ENCODE peak calls at places on chromosomes 5 and 9, in five cellular contexts. One of them, this sample, is unnamed.

GRCh38 chr5:179553875-179554274 is 3.5 kb downstream of the RUFY1 start:
- DNase-seq in KBM-7: no peak
- DNase-seq in activated CD4-positive, alpha-beta T cell treated with anti-CD3 and anti-CD28 coated beads for 1 hour: no peak
- DNase-seq in cerebellar cortex: no peak
- DNase-seq in HuH-7.5: no peak
- DNase-seq in this sample: no peak

GRCh38 chr5:135276151-135276550 is 122.9 kb downstream of the MACROH2A1 start:
- DNase-seq in HuH-7.5: no peak
- DNase-seq in cerebellar cortex: no peak
- DNase-seq in KBM-7: no peak
- DNase-seq in activated CD4-positive, alpha-beta T cell treated with anti-CD3 and anti-CD28 coated beads for 1 hour: no peak
- DNase-seq in this sample: no peak

GRCh38 chr9:89872426-89872912 is 267.7 kb downstream of the GADD45G start:
- DNase-seq in HuH-7.5: no peak
- DNase-seq in activated CD4-positive, alpha-beta T cell treated with anti-CD3 and anti-CD28 coated beads for 1 hour: no peak
- DNase-seq in cerebellar cortex: no peak
- DNase-seq in KBM-7: no peak
- DNase-seq in this sample: no peak

GRCh38 chr9:113622600-113623400 is 159.3 kb downstream of the RGS3 start:
- DNase-seq in cerebellar cortex: peak
- DNase-seq in KBM-7: no peak
- DNase-seq in activated CD4-positive, alpha-beta T cell treated with anti-CD3 and anti-CD28 coated beads for 1 hour: no peak
- DNase-seq in HuH-7.5: no peak
- DNase-seq in this sample: peak

GRCh38 chr9:6356441-6356840 is 28.3 kb downstream of the TPD52L3 start:
- DNase-seq in HuH-7.5: no peak
- DNase-seq in activated CD4-positive, alpha-beta T cell treated with anti-CD3 and anti-CD28 coated beads for 1 hour: no peak
- DNase-seq in KBM-7: no peak
- DNase-seq in cerebellar cortex: no peak
- DNase-seq in this sample: no peak

GRCh38 chr5:79436821-79437220 is 77.1 kb downstream of the HOMER1 start:
- DNase-seq in cerebellar cortex: no peak
- DNase-seq in KBM-7: no peak
- DNase-seq in activated CD4-positive, alpha-beta T cell treated with anti-CD3 and anti-CD28 coated beads for 1 hour: no peak
- DNase-seq in HuH-7.5: no peak
- DNase-seq in this sample: no peak

GRCh38 chr9:26357803-26358339 is 534.7 kb downstream of the CAAP1 start:
- DNase-seq in HuH-7.5: no peak
- DNase-seq in activated CD4-positive, alpha-beta T cell treated with anti-CD3 and anti-CD28 coated beads for 1 hour: no peak
- DNase-seq in cerebellar cortex: peak
- DNase-seq in KBM-7: no peak
- DNase-seq in this sample: no peak

GRCh38 chr5:113380299-113381014 is 54.3 kb downstream of the TSSK1B start:
- DNase-seq in KBM-7: no peak
- DNase-seq in HuH-7.5: no peak
- DNase-seq in cerebellar cortex: no peak
- DNase-seq in activated CD4-positive, alpha-beta T cell treated with anti-CD3 and anti-CD28 coated beads for 1 hour: no peak
- DNase-seq in this sample: no peak

GRCh38 chr5:179230061-179230461 is 115.2 kb downstream of the ADAMTS2 start:
- DNase-seq in KBM-7: no peak
- DNase-seq in cerebellar cortex: no peak
- DNase-seq in activated CD4-positive, alpha-beta T cell treated with anti-CD3 and anti-CD28 coated beads for 1 hour: no peak
- DNase-seq in HuH-7.5: no peak
- DNase-seq in this sample: no peak

GRCh38 chr9:116859763-116860162 is 172.7 kb downstream of the TRIM32 start:
- DNase-seq in activated CD4-positive, alpha-beta T cell treated with anti-CD3 and anti-CD28 coated beads for 1 hour: no peak
- DNase-seq in cerebellar cortex: peak
- DNase-seq in KBM-7: no peak
- DNase-seq in HuH-7.5: no peak
- DNase-seq in this sample: no peak